ENCODE peak calls at places on chromosome 16, in four cellular contexts. A is CD8-positive, alpha-beta T cell; D is fibroblast of lung; W is fibroblast of villous mesenchyme. C is an unnamed sample.

GRCh38 chr16:57775661-57776469 is 26.4 kb downstream of the KIFC3 start:
- DNase-seq in D (no peak), W (no peak), A (no peak), C (no peak)

GRCh38 chr16:57224651-57225335 is 20.3 kb upstream of the ARL2BP start:
- DNase-seq in A (no peak), W (no peak), D (no peak), C (no peak)

GRCh38 chr16:58658796-58659211 is 25.8 kb downstream of the SLC38A7 start:
- DNase-seq in W (peak; percentile 61), D (peak; percentile 16), A (no peak), C (no peak)

GRCh38 chr16:23965137-23965733 is 129.5 kb downstream of the PRKCB start:
- DNase-seq in A (no peak), W (no peak), D (no peak), C (no peak)

GRCh38 chr16:2027024-2028010 is 615 bp downstream of the NHERF2 start:
- DNase-seq in D (peak; percentile 64), A (no peak), W (no peak), C (peak; percentile 38)

GRCh38 chr16:67959930-67960329 is 8.5 kb downstream of the SLC12A4 start:
- DNase-seq in A (no peak), D (no peak), W (no peak), C (no peak)

GRCh38 chr16:80619824-80620223 is 79.0 kb downstream of the DYNLRB2 start:
- DNase-seq in A (no peak), D (no peak), W (peak; percentile 17), C (no peak)

GRCh38 chr16:6132121-6132520 is 1034.5 kb upstream of the EEF2KMT start:
- DNase-seq in D (peak; percentile 43), A (no peak), W (no peak), C (no peak)

GRCh38 chr16:19179890-19180490 is 11.9 kb downstream of the SYT17 start:
- DNase-seq in D (peak; percentile 12), W (peak; percentile 56), A (no peak), C (peak; percentile 52)

GRCh38 chr16:77199211-77199610 is at the start of gene SYCE1L:
- DNase-seq in D (no peak), A (no peak), W (no peak), C (no peak)

GRCh38 chr16:79534143-79534542 is 66.4 kb downstream of the MAF start:
- DNase-seq in W (no peak), D (no peak), A (no peak), C (no peak)

GRCh38 chr16:82628741-82629140 is 2.0 kb downstream of the CDH13 start:
- DNase-seq in D (no peak), A (no peak), W (no peak), C (no peak)

GRCh38 chr16:26531290-26531730 is 535.4 kb upstream of the C16orf82 start:
- DNase-seq in A (no peak), D (no peak), W (no peak), C (no peak)

GRCh38 chr16:14405611-14406537 is 224.2 kb downstream of the PARN start:
- DNase-seq in A (no peak), D (no peak), W (peak; percentile 50), C (no peak)

GRCh38 chr16:20944861-20945390 is 44.4 kb downstream of the LYRM1 start:
- DNase-seq in W (no peak), D (peak; percentile 65), A (no peak), C (peak; percentile 43)

GRCh38 chr16:66562986-66563385 is 3.3 kb upstream of the CMTM1 start:
- DNase-seq in A (no peak), D (no peak), W (no peak), C (no peak)

GRCh38 chr16:84454611-84455010 is 49.8 kb downstream of the MEAK7 start:
- DNase-seq in W (no peak), A (no peak), D (no peak), C (no peak)

GRCh38 chr16:15034266-15035162 is 21.4 kb downstream of the NTAN1 start:
- DNase-seq in W (no peak), D (no peak), A (no peak), C (peak; percentile 62)

GRCh38 chr16:8696880-8697279 is 22.5 kb downstream of the ABAT start:
- DNase-seq in D (no peak), W (no peak), A (no peak), C (no peak)

GRCh38 chr16:72921620-72922019 is 126.3 kb downstream of the ZFHX3 start:
- DNase-seq in D (peak; percentile 72), W (peak; percentile 57), A (no peak), C (peak; percentile 71)

GRCh38 chr16:9384141-9384540 is 292.7 kb downstream of the HAPSTR1 start:
- DNase-seq in D (no peak), W (no peak), A (no peak), C (no peak)

GRCh38 chr16:84735846-84736586 is 36.2 kb downstream of the USP10 start:
- DNase-seq in D (peak; percentile 38), W (no peak), A (no peak), C (peak; percentile 41)

GRCh38 chr16:76653390-76654026 is 376.3 kb downstream of the CNTNAP4 start:
- DNase-seq in D (peak; percentile 13), A (no peak), W (peak; percentile 20), C (peak; percentile 70)

GRCh38 chr16:30697264-30698138 is 1.5 kb upstream of the SRCAP start:
- DNase-seq in W (no peak), A (no peak), D (peak; percentile 9), C (no peak)

GRCh38 chr16:50576403-50577113 is 28.4 kb downstream of the NKD1 start:
- DNase-seq in W (no peak), D (no peak), A (no peak), C (no peak)

GRCh38 chr16:50581830-50582229 is 33.6 kb downstream of the NKD1 start:
- DNase-seq in A (no peak), W (no peak), D (no peak), C (no peak)

GRCh38 chr16:50583211-50583610 is 35.0 kb downstream of the NKD1 start:
- DNase-seq in A (no peak), W (no peak), D (no peak), C (no peak)

GRCh38 chr16:50578147-50578546 is 30.0 kb downstream of the NKD1 start:
- DNase-seq in D (peak; percentile 8), W (no peak), A (no peak), C (no peak)

DNA sequence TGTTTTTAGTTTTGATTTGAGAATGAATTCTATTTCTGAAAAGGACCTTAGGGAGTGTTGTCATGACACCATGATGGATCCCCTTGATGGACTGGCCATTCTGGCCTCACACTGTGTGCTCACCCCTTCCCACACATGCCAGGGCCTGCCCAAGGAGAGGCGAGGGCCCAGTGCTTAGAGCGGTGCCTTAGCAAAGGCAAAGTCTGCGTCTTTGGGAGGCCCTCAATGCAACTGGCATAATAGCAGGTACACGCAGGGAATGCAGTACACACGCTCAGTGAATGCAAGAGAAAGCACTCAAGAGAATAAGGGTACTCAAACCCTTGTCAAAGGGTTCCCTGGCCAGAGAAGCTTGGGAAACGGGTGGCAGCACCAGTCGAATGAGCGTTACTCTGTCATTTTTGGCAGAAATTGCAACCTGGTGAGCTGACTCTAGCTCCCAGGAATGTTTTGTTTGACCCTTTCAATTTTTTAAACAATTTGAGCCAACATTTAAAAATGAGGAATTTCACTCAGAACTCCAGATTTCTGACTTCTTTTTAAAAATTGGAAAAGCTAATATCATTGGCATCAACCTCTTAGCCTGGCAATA is 32.1 kb downstream of the NKD1 start:
- DNase-seq in A (no peak), W (no peak), D (peak; percentile 23), C (no peak)
- TF ChIP-seq CTCF in A (no peak), W (no peak), D (no peak), C (no peak)

GRCh38 chr16:87842209-87842869 is 27.0 kb downstream of the SLC7A5 start:
- DNase-seq in D (no peak), W (no peak), A (no peak), C (no peak)

GRCh38 chr16:87843678-87844373 is 25.5 kb downstream of the SLC7A5 start:
- DNase-seq in D (no peak), A (no peak), W (no peak), C (no peak)

GRCh38 chr16:87840462-87840978 is 28.8 kb downstream of the SLC7A5 start:
- DNase-seq in D (no peak), W (no peak), A (no peak), C (no peak)

GRCh38 chr16:87839542-87840461 is 29.5 kb downstream of the SLC7A5 start:
- DNase-seq in A (no peak), W (no peak), D (no peak), C (no peak)

GRCh38 chr16:87841608-87842208 is 27.6 kb downstream of the SLC7A5 start:
- DNase-seq in A (no peak), W (no peak), D (no peak), C (no peak)
- H3K4me3 ChIP-seq in A (no peak overlapping the region), W (no peak overlapping the region), D (no peak overlapping the region), C (no peak overlapping the region)

DNA sequence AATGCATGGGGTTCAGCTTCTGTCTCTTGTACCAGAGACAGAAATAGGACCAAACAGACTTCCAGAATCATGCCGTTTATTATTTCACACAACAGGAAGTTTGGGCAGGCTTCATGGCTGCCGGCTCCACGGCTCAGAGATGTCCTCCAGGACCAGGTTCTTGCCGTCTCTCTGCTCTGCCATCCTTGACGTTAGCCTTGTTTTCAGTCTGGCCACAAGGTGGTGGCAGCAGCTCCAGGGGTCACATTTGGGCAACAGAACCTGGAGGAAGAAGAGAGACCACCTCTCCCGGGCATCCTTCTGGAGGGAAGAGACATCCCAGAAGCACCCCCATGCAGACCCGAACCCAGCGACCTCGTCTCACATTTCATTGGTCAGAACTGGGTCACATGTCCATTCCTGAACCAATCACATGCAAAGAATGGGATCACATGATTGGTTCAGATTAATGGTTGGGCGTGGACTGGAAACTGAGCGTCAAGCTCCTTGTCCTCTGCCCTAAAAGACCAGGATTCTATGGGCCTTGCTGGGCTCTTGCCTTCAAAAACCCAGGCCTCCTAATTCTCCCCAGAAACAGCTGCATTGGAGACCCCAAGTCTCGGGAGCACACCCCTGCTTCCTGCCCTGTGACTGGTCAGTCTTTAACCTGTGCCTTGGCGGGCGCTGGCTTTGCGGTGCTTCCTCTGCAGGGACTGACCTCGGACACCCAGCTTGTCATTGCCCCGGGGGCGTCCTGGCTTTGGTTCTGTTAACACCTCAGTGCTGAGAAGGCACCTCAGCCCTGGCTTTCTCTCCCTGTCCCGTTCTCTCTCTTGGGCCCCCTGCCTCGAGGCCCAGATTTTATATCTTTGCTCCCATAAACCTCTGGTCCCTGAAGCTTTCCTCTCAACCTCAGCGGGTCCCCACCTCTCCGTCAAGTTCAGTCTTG is 63.3 kb downstream of the IRF8 start:
- DNase-seq in W (no peak), D (no peak), A (no peak), C (no peak)
- TF ChIP-seq CTCF in W (no peak), D (no peak), A (no peak), C (no peak)

GRCh38 chr16:49395021-49395420 is 21.4 kb downstream of the C16orf78 start:
- DNase-seq in D (no peak), W (no peak), A (no peak), C (no peak)

GRCh38 chr16:49399594-49400364 is 26.2 kb downstream of the C16orf78 start:
- DNase-seq in D (no peak), W (no peak), A (no peak), C (no peak)

GRCh38 chr16:49400611-49401010 is 27.0 kb downstream of the C16orf78 start:
- DNase-seq in A (no peak), W (no peak), D (no peak), C (no peak)

GRCh38 chr16:49398761-49399160 is 25.2 kb downstream of the C16orf78 start:
- DNase-seq in A (no peak), W (no peak), D (no peak), C (no peak)

DNA sequence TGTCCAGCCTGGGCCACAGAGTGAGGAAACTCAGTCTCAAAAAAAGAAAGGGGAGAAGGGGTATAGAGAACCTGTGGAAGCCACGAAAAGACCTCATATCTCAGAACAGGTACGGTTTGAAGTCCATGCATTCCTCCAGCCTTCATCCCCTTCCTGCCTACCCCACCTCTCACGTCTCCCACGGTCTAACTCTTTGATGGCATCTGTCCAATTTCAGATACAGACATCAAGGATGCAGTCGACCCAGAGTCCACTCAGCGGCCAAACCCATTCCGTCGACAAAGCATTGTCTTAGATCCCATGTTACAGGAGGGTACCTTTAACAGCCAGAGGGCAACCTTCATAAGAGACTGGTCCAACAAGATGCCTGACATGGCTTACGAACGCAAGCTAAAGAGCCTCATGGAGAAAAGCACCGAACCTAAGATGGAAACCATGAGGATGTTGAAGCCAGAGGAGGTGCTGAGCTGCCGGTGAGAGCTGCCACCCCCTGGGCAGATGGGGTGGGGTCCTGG is 22.7 kb downstream of the C16orf78 start:
- DNase-seq in D (no peak), W (no peak), A (no peak), C (no peak)
- H3K4me3 ChIP-seq in D (no peak overlapping the region), W (no peak overlapping the region), A (no peak overlapping the region), C (no peak overlapping the region)